ENCODE peak calls at places on chromosomes 4 and X, in seven cellular contexts. P is HCT116, Q is HepG2, B is GM12878, J is K562, T is SK-N-SH, F is H1. A is an unnamed sample.

GRCh38 chrX:1202251-1202650 is 10.2 kb downstream of the CRLF2 start:
- DNase-seq in P (no peak), J (no peak), B (no peak), F (no peak), T (no peak), Q (no peak), A (no peak)

GRCh38 chr4:154566639-154567204 is 3.9 kb downstream of the FGB start:
- DNase-seq in Q (no peak), J (no peak), T (no peak), P (no peak), F (no peak), B (no peak), A (no peak)

GRCh38 chr4:81260443-81261102 is 45.6 kb upstream of the PRKG2 start:
- DNase-seq in T (peak), Q (no peak), B (no peak), P (no peak), F (peak), J (peak), A (peak)

GRCh38 chr4:163484906-163485305 is 9.6 kb upstream of the TMA16 start:
- DNase-seq in J (peak), T (peak), Q (peak), B (no peak), P (peak), F (peak), A (peak)

GRCh38 chr4:76622717-76623116 is 187.7 kb downstream of the SHROOM3 start:
- DNase-seq in J (no peak), P (no peak), B (no peak), Q (no peak), F (no peak), T (no peak), A (no peak)

GRCh38 chr4:76950052-76950845 is 697 bp downstream of the SEPTIN11 start:
- DNase-seq in Q (peak), B (no peak), P (no peak), F (no peak), J (peak), T (peak), A (peak)

GRCh38 chr4:67725981-67726380 is 25.0 kb upstream of the UBA6 start:
- DNase-seq in J (no peak), F (no peak), T (no peak), Q (no peak), B (no peak), P (no peak), A (no peak)

GRCh38 chr4:123396294-123397275 is at the start of gene SPRY1:
- DNase-seq in P (peak), Q (peak), J (peak), B (peak), F (peak), T (peak), A (no peak)

GRCh38 chr4:168735735-168736134 is 238.9 kb downstream of the PALLD start:
- DNase-seq in P (no peak), B (no peak), T (no peak), J (no peak), Q (no peak), F (no peak), A (no peak)

GRCh38 chr4:84920591-84920990 is 45.9 kb downstream of the WDFY3 start:
- DNase-seq in B (no peak), F (no peak), J (no peak), P (no peak), Q (no peak), T (no peak), A (no peak)

GRCh38 chr4:40980318-40980883 is 230.6 kb downstream of the NSUN7 start:
- DNase-seq in J (peak), F (no peak), Q (peak), P (no peak), B (no peak), T (no peak), A (peak)

GRCh38 chrX:41029332-41029731 is 55.9 kb upstream of the USP9X start:
- DNase-seq in F (no peak), J (no peak), Q (peak), T (no peak), B (no peak), P (no peak), A (no peak)

GRCh38 chr4:133130171-133130570 is 18.9 kb upstream of the PCDH10 start:
- DNase-seq in Q (no peak), P (no peak), F (no peak), J (no peak), B (no peak), T (no peak), A (no peak)

GRCh38 chr4:83054928-83055327 is 19.9 kb downstream of the COPS4 start:
- DNase-seq in T (peak), F (no peak), B (no peak), Q (no peak), P (peak), J (no peak), A (peak)

GRCh38 chr4:2794707-2795557 is 2.0 kb downstream of the SH3BP2 start:
- DNase-seq in F (no peak), J (peak), T (no peak), Q (no peak), P (no peak), B (no peak), A (no peak)

GRCh38 chrX:109535578-109535977 is 1.1 kb upstream of the NXT2 start:
- DNase-seq in T (peak), J (no peak), Q (no peak), P (no peak), B (no peak), F (no peak), A (no peak)

GRCh38 chrX:111102636-111103035 is 6.6 kb downstream of the PAK3 start:
- DNase-seq in F (no peak), J (no peak), B (no peak), Q (no peak), P (no peak), T (no peak), A (no peak)

GRCh38 chr4:177380730-177381287 is 61.4 kb downstream of the AGA start:
- DNase-seq in P (no peak), J (peak), B (no peak), T (peak), Q (peak), F (peak), A (peak)

GRCh38 chr4:41318839-41319530 is 62.3 kb downstream of the UCHL1 start:
- DNase-seq in P (no peak), F (no peak), T (no peak), J (peak), Q (peak), B (no peak), A (peak)

GRCh38 chr4:82842593-82842992 is 44.0 kb upstream of the SCD5 start:
- DNase-seq in T (peak), P (no peak), F (no peak), J (peak), B (no peak), Q (peak), A (no peak)

GRCh38 chr4:147933316-147933715 is 201.4 kb downstream of the ARHGAP10 start:
- DNase-seq in Q (no peak), J (no peak), T (no peak), P (no peak), B (no peak), F (no peak), A (no peak)

GRCh38 chr4:16544251-16544721 is 318.0 kb upstream of the TAPT1 start:
- DNase-seq in P (no peak), T (no peak), J (no peak), B (no peak), Q (no peak), F (no peak), A (no peak)

GRCh38 chr4:56506110-56506705 is 617 bp downstream of the ARL9 start:
- DNase-seq in T (peak), Q (no peak), B (no peak), F (no peak), J (no peak), P (no peak), A (no peak)

GRCh38 chr4:121676388-121677075 is 20.2 kb downstream of the ANXA5 start:
- DNase-seq in J (no peak), P (no peak), F (no peak), T (no peak), Q (peak), B (no peak), A (no peak)

GRCh38 chrX:2883770-2884169 is 45.4 kb downstream of the ARSD start:
- DNase-seq in F (no peak), Q (no peak), B (no peak), T (no peak), J (no peak), P (no peak), A (no peak)

GRCh38 chrX:141469469-141469868 is 115.1 kb downstream of the SPANXA1 start:
- DNase-seq in P (no peak), B (no peak), F (no peak), J (no peak), Q (no peak), T (no peak), A (no peak)

GRCh38 chrX:123962794-123963373 is 1.4 kb downstream of the STAG2 start:
- DNase-seq in T (peak), B (peak), F (no peak), J (peak), Q (peak), P (peak), A (peak)

GRCh38 chr4:174069848-174070330 is 213.6 kb downstream of the FBXO8 start:
- DNase-seq in B (no peak), J (no peak), P (no peak), Q (no peak), T (peak), F (no peak), A (no peak)

GRCh38 chrX:1006156-1006730 is 206.2 kb downstream of the CRLF2 start:
- DNase-seq in P (no peak), B (no peak), J (no peak), T (no peak), Q (no peak), F (no peak), A (no peak)

GRCh38 chr4:126778348-126778747 is 854.4 kb upstream of the INTU start:
- DNase-seq in P (peak), J (peak), F (no peak), Q (no peak), T (no peak), B (no peak), A (no peak)

GRCh38 chrX:101385795-101386541 is at the start of gene BTK:
- DNase-seq in T (no peak), F (no peak), Q (no peak), B (peak), P (no peak), J (peak), A (no peak)

GRCh38 chrX:45771114-45771513 is 570.4 kb upstream of the DIPK2B start:
- DNase-seq in P (peak), B (no peak), Q (peak), T (no peak), F (no peak), J (peak), A (no peak)

GRCh38 chr4:122539861-122540465 is 80.9 kb downstream of the IL21 start:
- DNase-seq in Q (no peak), P (no peak), B (no peak), F (no peak), J (no peak), T (no peak), A (no peak)

GRCh38 chr4:55027596-55027995 is 97.8 kb downstream of the KDR start:
- DNase-seq in J (no peak), B (no peak), T (no peak), P (no peak), F (no peak), Q (no peak), A (no peak)

GRCh38 chr4:152778656-152779512 is 646 bp downstream of the TIGD4 start:
- DNase-seq in F (no peak), B (no peak), J (peak), P (no peak), T (peak), Q (peak), A (no peak)

GRCh38 chrX:49919617-49920016 is 2.8 kb upstream of the CLCN5 start:
- DNase-seq in J (peak), Q (peak), T (peak), P (no peak), B (no peak), F (no peak), A (peak)

GRCh38 chr4:176187610-176188009 is 7.8 kb downstream of the SPATA4 start:
- DNase-seq in Q (peak), T (no peak), B (no peak), J (no peak), F (no peak), P (no peak), A (no peak)

GRCh38 chrX:50725310-50725709 is 88.7 kb downstream of the SHROOM4 start:
- DNase-seq in T (no peak), P (no peak), B (no peak), F (no peak), J (no peak), Q (no peak), A (no peak)

GRCh38 chr4:59057804-59058203 is 1947.6 kb upstream of the IGFBP7 start:
- DNase-seq in J (no peak), Q (peak), P (no peak), F (no peak), B (no peak), T (no peak), A (peak)

GRCh38 chr4:1598641-1599481 is 85.3 kb downstream of the FAM53A start:
- DNase-seq in B (no peak), Q (no peak), P (no peak), T (no peak), F (no peak), J (no peak), A (no peak)
- TF ChIP-seq JUND in B (no peak), Q (no peak), P (no peak), T (no peak), F (no peak), J (no peak), A (no peak)

GRCh38 chr4:32226733-32227132 is 1506.6 kb downstream of the PCDH7 start:
- DNase-seq in F (no peak), T (no peak), P (no peak), B (no peak), Q (no peak), J (no peak), A (no peak)

DNA sequence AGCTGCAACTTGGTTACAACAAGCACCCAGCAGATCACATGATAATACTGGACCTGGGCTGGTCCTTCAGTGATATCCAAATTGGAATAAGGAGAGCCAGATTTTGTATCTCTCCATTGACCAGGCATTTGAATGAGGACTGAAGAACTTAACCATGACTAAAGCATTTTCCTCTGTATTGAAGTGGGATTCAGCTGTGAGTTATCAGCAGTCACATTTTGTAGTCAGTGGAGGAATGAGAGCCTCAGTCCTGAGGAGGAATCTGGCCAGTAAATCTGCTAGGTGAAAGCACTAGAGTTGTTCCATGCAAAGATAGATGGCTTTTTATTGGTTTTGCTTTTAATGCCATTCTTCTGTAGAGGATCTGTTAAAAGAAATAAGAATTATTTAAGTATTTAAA is 1506.0 kb downstream of the PCDH7 start:
- DNase-seq in J (no peak), Q (no peak), T (no peak), F (no peak), B (no peak), P (peak), A (no peak)
- TF ChIP-seq JUND in J (no peak), Q (no peak), T (no peak), F (no peak), B (no peak), P (peak), A (no peak)

GRCh38 chrX:47316276-47317025 is 53.9 kb upstream of the ZNF157 start:
- DNase-seq in B (no peak), Q (no peak), F (peak), P (no peak), J (no peak), T (peak), A (no peak)
- TF ChIP-seq JUND in B (no peak), Q (no peak), F (no peak), P (no peak), J (no peak), T (no peak), A (no peak)

GRCh38 chrX:153433781-153434285 is 12.0 kb downstream of the TREX2 start:
- DNase-seq in B (no peak), Q (no peak), J (no peak), F (no peak), T (no peak), P (no peak), A (no peak)
- TF ChIP-seq JUND in B (no peak), Q (no peak), J (no peak), F (no peak), T (no peak), P (no peak), A (no peak)

DNA sequence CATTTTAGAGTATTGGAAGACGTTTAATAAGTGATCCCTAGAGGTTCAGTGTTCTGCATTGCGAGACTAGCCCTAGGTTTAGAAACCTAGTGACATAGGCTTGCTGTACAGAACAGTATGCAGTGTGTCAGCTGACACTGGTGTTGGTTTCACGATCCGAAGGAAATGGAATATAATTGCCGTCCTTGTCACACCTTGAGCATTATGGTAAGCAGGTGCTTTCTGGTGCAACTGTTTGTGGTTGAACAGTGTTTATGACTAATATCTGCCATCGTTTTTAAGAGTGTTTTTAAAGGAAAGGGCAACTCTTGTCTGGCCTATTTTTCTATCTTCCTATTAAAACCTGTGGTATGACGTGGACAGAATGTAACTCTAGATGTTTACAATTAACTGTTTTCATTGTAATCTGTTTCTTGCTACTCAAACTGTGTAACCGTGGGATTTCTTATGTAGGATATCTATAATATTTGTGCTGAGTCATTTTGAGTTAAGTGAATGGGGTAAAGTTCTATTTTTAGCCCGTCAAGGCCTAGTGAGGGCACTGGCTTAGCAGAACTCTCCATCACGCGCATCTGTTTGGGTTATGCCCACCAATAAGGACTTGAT is 53.8 kb upstream of the TBC1D14 start:
- DNase-seq in B (peak), F (no peak), P (no peak), J (peak), T (no peak), Q (peak), A (no peak)
- TF ChIP-seq JUND in B (peak), F (no peak), P (no peak), J (peak), T (no peak), Q (no peak), A (no peak)

GRCh38 chrX:85244411-85245210 is 820 bp downstream of the ZNF711 start:
- DNase-seq in F (no peak), J (peak), Q (no peak), P (no peak), T (peak), B (no peak), A (peak)
- TF ChIP-seq JUND in F (no peak), J (no peak), Q (no peak), P (no peak), T (no peak), B (no peak), A (no peak)

DNA sequence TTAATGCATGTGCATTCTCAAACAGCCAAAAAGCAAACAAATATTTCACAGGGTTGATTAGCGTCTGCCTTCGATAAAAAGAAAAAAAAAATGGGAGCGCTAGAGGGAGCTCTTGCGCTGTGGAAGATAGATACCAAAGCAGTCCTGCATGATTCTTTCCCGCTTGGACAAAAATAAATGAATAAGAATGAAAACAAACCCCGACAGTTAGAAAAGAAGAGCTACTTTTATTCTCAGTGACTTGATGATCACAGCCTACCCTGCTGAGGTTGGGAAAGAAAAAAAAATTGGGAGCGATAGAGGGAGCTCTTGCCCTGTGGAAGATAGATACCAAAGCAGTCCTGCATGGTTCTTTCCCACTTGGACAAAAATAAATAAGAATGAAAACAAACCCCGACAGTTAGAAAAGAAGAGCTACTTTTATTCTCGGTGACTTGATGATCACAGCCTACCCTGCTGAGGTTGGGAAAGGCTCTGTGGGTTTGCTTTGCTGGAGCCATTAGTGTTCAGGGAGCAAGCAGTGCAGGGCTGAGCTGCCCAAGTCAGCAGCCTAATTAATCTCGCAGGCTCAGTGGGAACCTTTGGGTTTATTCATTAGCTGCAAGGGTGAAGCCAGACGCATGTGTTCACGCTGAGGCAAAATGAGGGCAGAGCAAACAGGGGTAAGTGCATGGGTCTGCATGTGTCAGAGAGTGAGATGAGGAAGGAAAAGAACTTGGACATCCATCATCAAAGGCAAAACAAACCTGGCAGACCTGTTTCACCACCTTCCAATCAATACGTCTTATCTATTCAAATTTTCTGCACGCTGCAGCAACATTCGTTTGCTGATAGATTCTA is 249.3 kb upstream of the PRKX start:
- DNase-seq in F (no peak), Q (peak), J (peak), B (no peak), P (no peak), T (peak), A (no peak)
- TF ChIP-seq JUND in F (no peak), Q (no peak), J (no peak), B (no peak), P (no peak), T (no peak), A (no peak)

GRCh38 chr4:47936336-47936735 is 22.0 kb upstream of the NFXL1 start:
- DNase-seq in Q (no peak), T (no peak), B (no peak), F (no peak), P (no peak), J (no peak), A (no peak)

GRCh38 chr4:47926667-47927258 is 12.4 kb upstream of the NFXL1 start:
- DNase-seq in P (peak), T (peak), B (no peak), Q (peak), F (no peak), J (peak), A (peak)

GRCh38 chr4:47933798-47934197 is 19.4 kb upstream of the NFXL1 start:
- DNase-seq in B (no peak), Q (peak), T (peak), J (peak), P (no peak), F (no peak), A (peak)

GRCh38 chr4:47929682-47930201 is 15.4 kb upstream of the NFXL1 start:
- DNase-seq in T (no peak), F (no peak), J (no peak), P (no peak), B (no peak), Q (no peak), A (no peak)

GRCh38 chr4:47930971-47931804 is 16.8 kb upstream of the NFXL1 start:
- DNase-seq in J (no peak), F (no peak), T (peak), Q (no peak), B (no peak), P (no peak), A (no peak)
- TF ChIP-seq JUND in J (no peak), F (no peak), T (peak), Q (no peak), B (no peak), P (no peak), A (no peak)

A was measured in T47D.